ENCODE peak calls at places on chromosome 20, in seven cellular contexts. J, V, U, K, A, Q and Z are unnamed samples.

GRCh38 chr20:39855799-39856198 is 833.2 kb downstream of the MAFB start:
- DNase-seq in J (no peak), V (no peak), U (no peak), K (peak), A (no peak), Q (no peak), Z (no peak)

GRCh38 chr20:9516658-9516987 is 2.2 kb downstream of the LAMP5 start:
- DNase-seq in J (no peak), V (no peak), U (no peak), K (no peak), A (no peak), Q (no peak), Z (no peak)

GRCh38 chr20:54606384-54606783 is 131.0 kb downstream of the DOK5 start:
- DNase-seq in J (no peak), V (no peak), U (no peak), K (no peak), A (no peak), Q (no peak), Z (no peak)

GRCh38 chr20:50380697-50381040 is 129.5 kb upstream of the PTPN1 start:
- DNase-seq in J (peak), V (peak), U (peak), K (no peak), A (no peak), Q (no peak), Z (peak)

GRCh38 chr20:61608275-61609085 is 356.4 kb downstream of the CDH4 start:
- DNase-seq in J (no peak), V (peak), U (no peak), K (peak), A (no peak), Q (no peak), Z (no peak)

GRCh38 chr20:62484478-62484877 is 8.7 kb upstream of the GATA5 start:
- DNase-seq in J (no peak), V (no peak), U (no peak), K (no peak), A (no peak), Q (no peak), Z (no peak)

GRCh38 chr20:61360940-61361339 is 108.9 kb downstream of the CDH4 start:
- DNase-seq in J (no peak), V (no peak), U (no peak), K (no peak), A (no peak), Q (no peak), Z (no peak)

GRCh38 chr20:46255440-46256104 is 52.7 kb downstream of the CDH22 start:
- DNase-seq in J (peak), V (peak), U (peak), K (peak), A (peak), Q (peak), Z (peak)

GRCh38 chr20:6120491-6120988 is 2.3 kb downstream of the FERMT1 start:
- DNase-seq in J (no peak), V (no peak), U (no peak), K (no peak), A (no peak), Q (no peak), Z (no peak)

GRCh38 chr20:62159835-62160234 is 16.3 kb downstream of the SS18L1 start:
- DNase-seq in J (no peak), V (peak), U (no peak), K (peak), A (no peak), Q (no peak), Z (no peak)

GRCh38 chr20:8082999-8083398 is 49.1 kb upstream of the PLCB1 start:
- DNase-seq in J (no peak), V (no peak), U (no peak), K (peak), A (no peak), Q (no peak), Z (no peak)

GRCh38 chr20:50506270-50506579 is 4.0 kb upstream of the PTPN1 start:
- DNase-seq in J (no peak), V (no peak), U (no peak), K (no peak), A (no peak), Q (no peak), Z (no peak)

GRCh38 chr20:50646483-50646996 is 44.8 kb downstream of the RIPOR3 start:
- DNase-seq in J (no peak), V (peak), U (no peak), K (peak), A (no peak), Q (no peak), Z (no peak)

GRCh38 chr20:14093652-14094051 is 98.3 kb downstream of the MACROD2 start:
- DNase-seq in J (peak), V (peak), U (no peak), K (no peak), A (no peak), Q (no peak), Z (no peak)

GRCh38 chr20:32906871-32907495 is 48.3 kb downstream of the EFCAB8 start:
- DNase-seq in J (no peak), V (no peak), U (no peak), K (no peak), A (no peak), Q (no peak), Z (no peak)

GRCh38 chr20:64160536-64161495 is 3.4 kb upstream of the MYT1 start:
- DNase-seq in J (no peak), V (no peak), U (no peak), K (no peak), A (no peak), Q (no peak), Z (no peak)

GRCh38 chr20:50292324-50293243 is 102.0 kb downstream of the CEBPB start:
- DNase-seq in J (peak), V (peak), U (peak), K (peak), A (peak), Q (peak), Z (peak)

GRCh38 chr20:59020938-59021551 is 1.8 kb downstream of the TUBB1 start:
- DNase-seq in J (no peak), V (peak), U (no peak), K (peak), A (no peak), Q (no peak), Z (no peak)

GRCh38 chr20:59145926-59146800 is 17.5 kb upstream of the ZNF831 start:
- DNase-seq in J (no peak), V (no peak), U (no peak), K (no peak), A (no peak), Q (peak), Z (no peak)

GRCh38 chr20:52340036-52340634 is 148.6 kb upstream of the ZFP64 start:
- DNase-seq in J (no peak), V (peak), U (no peak), K (no peak), A (no peak), Q (no peak), Z (no peak)

GRCh38 chr20:23654722-23655121 is 17.0 kb upstream of the CST3 start:
- DNase-seq in J (no peak), V (no peak), U (no peak), K (no peak), A (no peak), Q (no peak), Z (no peak)

GRCh38 chr20:11168026-11168425 is 494.2 kb upstream of the JAG1 start:
- DNase-seq in J (no peak), V (peak), U (no peak), K (no peak), A (no peak), Q (no peak), Z (no peak)

GRCh38 chr20:54668271-54669053 is 193.1 kb downstream of the DOK5 start:
- DNase-seq in J (no peak), V (peak), U (no peak), K (no peak), A (no peak), Q (no peak), Z (no peak)

GRCh38 chr20:33032555-33032954 is 1.1 kb downstream of the BPIFB6 start:
- DNase-seq in J (no peak), V (no peak), U (no peak), K (no peak), A (no peak), Q (no peak), Z (no peak)

DNA sequence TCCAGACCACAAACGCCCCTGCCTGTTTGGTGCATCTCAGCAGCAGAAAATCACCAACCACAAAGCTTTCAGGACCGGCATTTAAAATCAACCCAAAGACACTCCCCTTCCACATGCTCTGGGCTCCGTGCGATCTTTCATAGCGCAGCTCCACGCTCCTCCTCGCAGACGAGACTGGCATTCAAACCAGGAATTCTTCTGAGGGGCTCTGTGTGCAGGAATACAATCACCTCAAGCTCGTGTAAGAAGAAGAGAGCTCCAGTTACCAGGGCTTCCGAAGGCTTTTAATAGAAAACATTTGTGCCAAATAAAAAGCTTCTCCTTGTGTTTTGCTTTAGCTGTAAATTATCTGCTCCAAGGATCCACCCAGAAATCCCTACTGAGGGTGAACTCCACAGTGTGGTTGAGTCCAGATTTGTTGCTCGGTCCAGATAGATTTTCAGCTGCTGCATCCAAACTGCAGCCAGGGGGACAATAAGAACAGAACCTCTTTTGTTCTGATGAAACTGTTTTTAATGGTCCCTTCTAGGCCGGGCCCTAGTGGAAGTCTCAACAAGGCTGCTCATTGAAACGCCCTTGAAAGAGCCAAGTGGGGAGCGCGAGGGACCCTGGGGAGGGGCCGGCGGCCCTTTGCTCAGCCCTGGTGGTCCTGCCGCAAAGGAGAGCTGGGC is 16.4 kb upstream of the BMP7 start:
- DNase-seq in J (no peak), V (no peak), U (no peak), K (no peak), A (no peak), Q (no peak), Z (no peak)
- H3K27ac ChIP-seq in J (no peak), V (no peak), U (peak), K (no peak), A (no peak), Q (no peak), Z (no peak)

GRCh38 chr20:31862157-31862470 is 8.2 kb downstream of the DUSP15 start:
- DNase-seq in J (no peak), V (no peak), U (no peak), K (no peak), A (no peak), Q (no peak), Z (no peak)

GRCh38 chr20:31859998-31860380 is 10.3 kb downstream of the DUSP15 start:
- DNase-seq in J (no peak), V (no peak), U (no peak), K (no peak), A (no peak), Q (no peak), Z (no peak)

GRCh38 chr20:31862506-31862905 is 7.8 kb downstream of the DUSP15 start:
- DNase-seq in J (no peak), V (no peak), U (no peak), K (no peak), A (no peak), Q (no peak), Z (no peak)

GRCh38 chr20:31860431-31861345 is 9.6 kb downstream of the DUSP15 start:
- DNase-seq in J (no peak), V (peak), U (no peak), K (no peak), A (no peak), Q (no peak), Z (no peak)

GRCh38 chr20:31861346-31862156 is 8.8 kb downstream of the DUSP15 start:
- DNase-seq in J (peak), V (peak), U (peak), K (no peak), A (peak), Q (no peak), Z (peak)
- H3K27ac ChIP-seq in J (no peak), V (no peak), U (peak), K (no peak), A (no peak), Q (no peak), Z (no peak)

GRCh38 chr20:16124491-16124890 is 448.8 kb downstream of the KIF16B start:
- DNase-seq in J (no peak), V (no peak), U (no peak), K (no peak), A (no peak), Q (no peak), Z (no peak)

GRCh38 chr20:16128538-16129106 is 444.6 kb downstream of the KIF16B start:
- DNase-seq in J (no peak), V (no peak), U (no peak), K (no peak), A (no peak), Q (no peak), Z (no peak)

GRCh38 chr20:16123623-16124022 is 449.6 kb downstream of the KIF16B start:
- DNase-seq in J (no peak), V (peak), U (no peak), K (no peak), A (no peak), Q (no peak), Z (no peak)

GRCh38 chr20:16125810-16126209 is 447.4 kb downstream of the KIF16B start:
- DNase-seq in J (no peak), V (peak), U (no peak), K (no peak), A (no peak), Q (no peak), Z (peak)

DNA sequence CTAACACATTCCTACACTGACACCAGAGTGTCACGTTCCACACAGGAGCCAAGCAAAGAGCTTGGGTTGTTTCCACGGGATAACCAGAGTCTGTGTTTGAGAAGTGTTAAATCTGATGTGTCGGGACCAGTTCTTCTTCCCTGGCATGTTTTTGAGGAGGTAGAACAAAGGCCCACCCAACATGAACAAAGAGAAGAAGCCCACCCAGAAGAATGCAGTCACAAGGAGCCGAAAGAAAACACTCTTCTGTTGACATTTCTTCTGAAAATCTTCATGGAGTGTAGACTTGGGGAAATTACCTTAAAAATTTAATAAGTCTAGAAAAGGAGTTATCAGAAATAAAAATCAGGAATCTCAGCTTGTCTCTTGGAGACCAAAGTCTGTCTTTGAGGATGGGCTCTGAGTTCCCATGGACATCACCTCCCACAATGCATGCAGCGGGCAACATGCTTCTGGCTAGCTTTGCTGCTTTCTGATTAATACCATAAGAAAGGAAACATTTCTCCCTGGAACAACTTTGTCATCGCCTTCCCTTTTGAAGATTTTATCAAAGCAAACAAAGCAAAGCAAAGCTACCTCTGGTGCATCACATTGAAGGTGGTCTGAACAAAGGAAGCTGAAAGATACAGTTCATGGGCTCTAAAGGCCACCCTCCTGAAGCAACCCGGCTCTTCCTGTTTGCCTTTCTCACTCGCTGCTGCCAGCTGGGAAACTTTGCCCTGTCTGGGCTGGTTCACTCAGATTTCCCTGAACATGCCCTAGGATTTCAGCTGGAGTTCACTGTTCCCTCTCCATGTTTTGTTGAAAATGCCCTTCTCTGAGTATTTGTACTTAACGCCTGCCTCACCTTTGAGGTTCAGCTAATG is 448.1 kb downstream of the KIF16B start:
- DNase-seq in J (no peak), V (peak), U (no peak), K (no peak), A (no peak), Q (no peak), Z (peak)
- H3K27ac ChIP-seq in J (no peak), V (peak), U (no peak), K (no peak), A (no peak), Q (no peak), Z (peak)

DNA sequence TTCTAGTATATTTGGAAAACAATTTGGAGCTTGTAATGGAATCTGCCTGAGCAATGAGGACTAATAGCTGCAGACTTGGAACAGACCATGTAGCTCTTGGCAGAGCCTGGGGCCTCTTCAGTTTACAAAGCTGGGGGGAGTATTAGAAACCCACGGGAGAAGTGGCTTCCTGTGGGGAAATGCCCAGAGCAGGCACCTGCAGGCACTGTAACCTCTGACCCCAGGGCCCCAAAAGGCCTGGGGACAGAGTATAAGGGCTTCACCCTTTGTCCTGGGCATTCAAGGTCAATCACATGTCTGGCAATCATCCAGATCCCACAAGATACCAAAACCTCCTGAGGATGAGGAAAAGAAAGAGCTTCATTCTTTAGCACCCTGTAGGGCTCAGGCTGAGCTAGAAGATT is 19.4 kb downstream of the PKIG start:
- DNase-seq in J (no peak), V (no peak), U (no peak), K (peak), A (no peak), Q (peak), Z (no peak)
- H3K27ac ChIP-seq in J (peak), V (peak), U (peak), K (peak), A (peak), Q (peak), Z (no peak)

GRCh38 chr20:38204936-38205435 is 39.9 kb upstream of the TGM2 start:
- DNase-seq in J (no peak), V (no peak), U (no peak), K (no peak), A (no peak), Q (no peak), Z (no peak)

GRCh38 chr20:38203337-38204003 is 38.4 kb upstream of the TGM2 start:
- DNase-seq in J (no peak), V (no peak), U (no peak), K (no peak), A (peak), Q (no peak), Z (no peak)

GRCh38 chr20:38202153-38202981 is 37.3 kb upstream of the TGM2 start:
- DNase-seq in J (no peak), V (no peak), U (no peak), K (no peak), A (peak), Q (no peak), Z (no peak)

GRCh38 chr20:38201356-38201755 is 36.3 kb upstream of the TGM2 start:
- DNase-seq in J (no peak), V (peak), U (no peak), K (peak), A (peak), Q (no peak), Z (peak)

DNA sequence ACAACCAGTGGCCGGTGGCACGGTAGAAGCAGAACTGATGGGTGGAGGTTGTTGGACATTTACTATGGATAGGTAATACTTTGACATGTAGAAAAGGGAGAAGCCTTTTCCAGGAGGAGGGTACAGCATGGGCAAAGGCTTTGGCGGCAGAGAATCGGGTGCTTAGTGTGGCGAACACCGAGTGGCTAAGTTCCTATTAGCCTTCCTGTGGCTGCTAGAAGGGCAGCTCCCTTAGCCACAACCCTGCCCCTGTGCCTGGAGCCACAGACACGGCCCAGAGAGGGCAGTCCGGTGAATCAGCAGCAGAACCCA is 37.9 kb upstream of the TGM2 start:
- DNase-seq in J (no peak), V (no peak), U (no peak), K (no peak), A (peak), Q (no peak), Z (no peak)
- H3K27ac ChIP-seq in J (no peak), V (no peak), U (no peak), K (no peak), A (no peak), Q (no peak), Z (no peak)

DNA sequence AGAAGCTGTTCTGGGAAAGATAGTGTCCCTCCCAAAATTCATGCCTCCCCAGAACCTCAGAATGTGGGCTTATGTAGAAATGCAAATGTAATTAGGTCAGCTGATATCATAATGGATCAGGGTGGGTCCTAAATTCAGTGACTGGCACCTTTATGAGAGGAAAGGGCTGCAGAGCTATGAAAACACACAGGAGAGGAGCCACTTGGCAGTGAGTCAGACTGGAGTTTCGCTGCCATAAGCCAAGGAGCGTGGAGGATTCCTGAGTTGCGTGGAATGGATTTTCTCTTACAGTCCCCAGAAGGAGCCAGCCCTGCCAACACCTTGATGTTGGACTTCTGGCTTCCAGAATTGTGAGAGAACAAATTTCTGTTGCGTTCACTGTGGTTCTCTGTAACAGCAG is 249.8 kb upstream of the PMEPA1 start:
- DNase-seq in J (no peak), V (no peak), U (no peak), K (no peak), A (no peak), Q (no peak), Z (no peak)
- H3K27ac ChIP-seq in J (no peak), V (no peak), U (no peak), K (no peak), A (no peak), Q (peak), Z (no peak)

GRCh38 chr20:25058051-25058796 is at the start of gene ACSS1:
- DNase-seq in J (peak), V (peak), U (peak), K (no peak), A (peak), Q (peak), Z (no peak)

GRCh38 chr20:25059866-25060465 is 2.0 kb upstream of the ACSS1 start:
- DNase-seq in J (peak), V (peak), U (no peak), K (no peak), A (no peak), Q (peak), Z (no peak)

GRCh38 chr20:25059487-25059820 is 1.5 kb upstream of the ACSS1 start:
- DNase-seq in J (peak), V (no peak), U (no peak), K (no peak), A (no peak), Q (peak), Z (no peak)

GRCh38 chr20:25057234-25058050 is 497 bp downstream of the ACSS1 start:
- DNase-seq in J (peak), V (peak), U (peak), K (no peak), A (peak), Q (peak), Z (peak)

GRCh38 chr20:25058797-25059486 is 1.0 kb upstream of the ACSS1 start:
- DNase-seq in J (peak), V (peak), U (no peak), K (no peak), A (peak), Q (peak), Z (peak)
- H3K27ac ChIP-seq in J (peak), V (no peak), U (peak), K (no peak), A (peak), Q (peak), Z (peak)